ENCODE peak calls at places on chromosomes 4 and X, in four cellular contexts. O is neural progenitor cell, X is choroid plexus epithelial cell, U is activated B cell treated with CpG ODN at 0.5 μM for 24 hours. E is an unnamed sample.
A peak's percentile ranks its signal among the peaks of the same experiment; 100 is the strongest.

GRCh38 chr4:124132161-124132560 is 580.4 kb downstream of the ANKRD50 start:
- DNase-seq in U (no peak), O (no peak), X (peak; percentile 40), E (no peak)

GRCh38 chrX:149259241-149259640 is 245.9 kb downstream of the IDS start:
- DNase-seq in X (peak; percentile 53), U (no peak), O (no peak), E (no peak)

GRCh38 chrX:10090319-10090718 is 66.5 kb upstream of the CLCN4 start:
- DNase-seq in U (no peak), X (peak; percentile 69), O (no peak), E (no peak)

GRCh38 chr4:155807021-155807420 is 48.2 kb downstream of the GUCY1B1 start:
- DNase-seq in U (no peak), X (peak; percentile 22), O (no peak), E (no peak)

GRCh38 chrX:123959281-123960063 is 2.0 kb upstream of the STAG2 start:
- DNase-seq in O (peak; percentile 39), U (peak; percentile 22), X (peak; percentile 38), E (peak; percentile 31)

GRCh38 chrX:85024562-85024961 is 20.9 kb downstream of the APOOL start:
- DNase-seq in X (no peak), O (no peak), U (no peak), E (no peak)

GRCh38 chrX:19568422-19568821 is 53.1 kb upstream of the MAP3K15 start:
- DNase-seq in X (no peak), O (no peak), U (no peak), E (no peak)

GRCh38 chr4:182807346-182807745 is 109.8 kb downstream of the DCTD start:
- DNase-seq in U (no peak), O (no peak), X (no peak), E (no peak)

GRCh38 chr4:140049024-140049923 is 104.7 kb downstream of the MAML3 start:
- DNase-seq in O (peak; percentile 80), X (peak; percentile 69), U (no peak), E (peak; percentile 50)

GRCh38 chr4:88689877-88690276 is 7.8 kb downstream of the NAP1L5 start:
- DNase-seq in U (no peak), O (no peak), X (no peak), E (no peak)

GRCh38 chr4:168811793-168812651 is 198.0 kb downstream of the CBR4 start:
- DNase-seq in O (no peak), X (peak; percentile 89), U (no peak), E (no peak)

GRCh38 chr4:8703401-8703696 is 110.8 kb downstream of the CPZ start:
- DNase-seq in U (no peak), X (no peak), O (no peak), E (no peak)

GRCh38 chr4:37715889-37716402 is 29.8 kb upstream of the RELL1 start:
- DNase-seq in O (no peak), U (no peak), X (peak; percentile 62), E (no peak)

GRCh38 chr4:20253799-20254409 is 2.2 kb downstream of the SLIT2 start:
- DNase-seq in X (peak; percentile 33), O (peak; percentile 48), U (no peak), E (peak; percentile 56)

GRCh38 chrX:69615779-69616519 is at the start of gene EDA:
- DNase-seq in U (peak; percentile 15), O (peak; percentile 97), X (peak; percentile 87), E (peak; percentile 91)

GRCh38 chr4:188439641-188440311 is 300.5 kb downstream of the TRIML1 start:
- DNase-seq in O (no peak), X (no peak), U (no peak), E (no peak)

GRCh38 chr4:186840222-186840701 is 116.6 kb upstream of the FAT1 start:
- DNase-seq in O (no peak), X (peak; percentile 78), U (no peak), E (no peak)

GRCh38 chr4:14345356-14345775 is 656.9 kb upstream of the CPEB2 start:
- DNase-seq in X (peak; percentile 77), O (no peak), U (no peak), E (no peak)

GRCh38 chrX:20252392-20253231 is 14.1 kb downstream of the RPS6KA3 start:
- DNase-seq in O (peak; percentile 33), U (peak; percentile 42), X (peak; percentile 67), E (peak; percentile 35)

GRCh38 chr4:146073517-146073916 is 102.0 kb upstream of the LSM6 start:
- DNase-seq in O (no peak), U (no peak), X (no peak), E (no peak)

GRCh38 chrX:154396948-154397887 is 959 bp upstream of the RPL10 start:
- DNase-seq in O (peak; percentile 66), X (peak; percentile 53), U (peak; percentile 65), E (peak; percentile 63)

GRCh38 chr4:2352171-2352570 is 66.3 kb downstream of the ZFYVE28 start:
- DNase-seq in X (no peak), U (peak; percentile 6), O (no peak), E (no peak)

GRCh38 chr4:41665808-41666207 is 82.7 kb downstream of the PHOX2B start:
- DNase-seq in X (no peak), O (no peak), U (no peak), E (no peak)

GRCh38 chrX:119759333-119759766 is 962 bp downstream of the SOWAHD start:
- DNase-seq in X (no peak), U (no peak), O (peak; percentile 27), E (no peak)

GRCh38 chr4:8071741-8072140 is 86.9 kb downstream of the ABLIM2 start:
- DNase-seq in X (no peak), O (peak; percentile 55), U (no peak), E (no peak)

GRCh38 chrX:79408623-79409322 is 41.6 kb upstream of the ITM2A start:
- DNase-seq in X (no peak), U (no peak), O (no peak), E (no peak)

GRCh38 chr4:5100336-5100735 is 49.1 kb downstream of the STK32B start:
- DNase-seq in X (no peak), O (no peak), U (no peak), E (no peak)

GRCh38 chrX:24395775-24396174 is 35.3 kb downstream of the SUPT20HL1 start:
- DNase-seq in O (peak; percentile 78), U (no peak), X (peak; percentile 84), E (peak; percentile 56)

GRCh38 chr4:158729716-158730559 is 6.7 kb upstream of the PPID start:
- DNase-seq in O (peak; percentile 69), X (peak; percentile 85), U (no peak), E (peak; percentile 39)

GRCh38 chr4:133581971-133582619 is 433.0 kb downstream of the PCDH10 start:
- DNase-seq in U (no peak), X (peak; percentile 54), O (no peak), E (no peak)

GRCh38 chrX:65600106-65600505 is 65.5 kb upstream of the LAS1L start:
- DNase-seq in X (no peak), O (no peak), U (no peak), E (no peak)

GRCh38 chr4:150238591-150238990 is 160.3 kb downstream of the DCLK2 start:
- DNase-seq in U (no peak), X (peak; percentile 45), O (no peak), E (no peak)

GRCh38 chr4:158581161-158581560 is 59.5 kb downstream of the RXFP1 start:
- DNase-seq in O (no peak), X (peak; percentile 73), U (no peak), E (no peak)

GRCh38 chr4:82988323-82988832 is 22.2 kb downstream of the LIN54 start:
- DNase-seq in O (no peak), X (peak; percentile 76), U (no peak), E (no peak)

GRCh38 chrX:137575596-137576255 is 9.8 kb downstream of the ZIC3 start:
- DNase-seq in U (no peak), X (no peak), O (peak; percentile 41), E (no peak)

GRCh38 chr4:20443406-20443805 is 191.7 kb downstream of the SLIT2 start:
- DNase-seq in U (no peak), X (no peak), O (no peak), E (no peak)

GRCh38 chr4:40843696-40844095 is 93.9 kb downstream of the NSUN7 start:
- DNase-seq in O (peak; percentile 28), X (no peak), U (no peak), E (no peak)

GRCh38 chrX:12955882-12956703 is 18.8 kb upstream of the TMSB4X start:
- DNase-seq in X (peak; percentile 91), O (no peak), U (no peak), E (no peak)

GRCh38 chr4:139656614-139657486 is 8.8 kb upstream of the MGST2 start:
- DNase-seq in U (no peak), X (peak; percentile 88), O (peak; percentile 88), E (peak; percentile 62)

GRCh38 chrX:14875624-14876023 is 2.4 kb downstream of the MOSPD2 start:
- DNase-seq in X (no peak), O (no peak), U (no peak), E (no peak)

GRCh38 chrX:14872355-14872754 is 514 bp downstream of the FANCB start:
- DNase-seq in O (no peak), X (no peak), U (no peak), E (no peak)

GRCh38 chrX:14872851-14873675 is at the start of the genes FANCB and MOSPD2:
- DNase-seq in X (peak; percentile 95), O (peak; percentile 97), U (peak; percentile 82), E (peak; percentile 91)

GRCh38 chrX:14873676-14874049 is 442 bp downstream of the MOSPD2 start:
- DNase-seq in X (no peak), O (peak; percentile 5), U (no peak), E (no peak)

GRCh38 chrX:14871767-14872166 is 1.1 kb downstream of the FANCB start:
- DNase-seq in U (no peak), O (no peak), X (no peak), E (no peak)
- TF ChIP-seq CTCF in U (no peak), O (no peak), X (no peak), E (no peak)

GRCh38 chrX:38519651-38520050 is 41.7 kb upstream of the TSPAN7 start:
- DNase-seq in X (no peak), O (no peak), U (no peak), E (no peak)
- TF ChIP-seq CTCF in X (no peak), O (no peak), U (no peak), E (no peak)

GRCh38 chr4:18405054-18405453 is 383.5 kb upstream of the LCORL start:
- DNase-seq in O (no peak), X (no peak), U (no peak), E (no peak)
- TF ChIP-seq CTCF in O (no peak), X (no peak), U (no peak), E (no peak)

GRCh38 chrX:34365482-34365881 is 233.4 kb upstream of the FAM47A start:
- DNase-seq in U (no peak), X (peak; percentile 57), O (peak; percentile 45), E (peak; percentile 8)
- TF ChIP-seq CTCF in U (no peak), X (peak; percentile 53), O (peak; percentile 72), E (peak; percentile 48)

GRCh38 chrX:312621-313331 is 5.8 kb downstream of the GTPBP6 start:
- DNase-seq in U (no peak), O (no peak), X (no peak), E (no peak)
- TF ChIP-seq CTCF in U (no peak), O (no peak), X (no peak), E (no peak)

GRCh38 chr4:107034091-107034698 is 1.9 kb downstream of the DKK2 start:
- DNase-seq in O (peak; percentile 84), U (no peak), X (peak; percentile 36), E (peak; percentile 71)
- TF ChIP-seq CTCF in O (peak; percentile 65), U (no peak), X (peak; percentile 39), E (peak; percentile 53)

GRCh38 chrX:71885099-71885498 is 25.5 kb upstream of the NHSL2 start:
- DNase-seq in U (no peak), X (no peak), O (no peak), E (no peak)
- TF ChIP-seq CTCF in U (no peak), X (no peak), O (no peak), E (no peak)